ENCODE peak calls at places on chromosomes 5 and 9, in four cellular contexts. D is hepatic stellate cell, J is PC-3, L is T-helper 2 cell. B is an unnamed sample.

GRCh38 chr9:82148849-82149544 is 160.4 kb downstream of the SPATA31D1 start:
- DNase-seq in D (peak; percentile 21), J (no peak), L (no peak), B (no peak)

GRCh38 chr9:33233659-33234335 is 6.2 kb upstream of the SPINK4 start:
- DNase-seq in D (peak; percentile 78), J (peak; percentile 97), L (no peak), B (no peak)

GRCh38 chr5:137040641-137041340 is 458.3 kb downstream of the SPOCK1 start:
- DNase-seq in D (peak; percentile 28), J (no peak), L (no peak), B (no peak)

GRCh38 chr5:141618804-141619554 is at the start of gene DIAPH1:
- DNase-seq in D (peak; percentile 88), J (peak; percentile 92), L (peak; percentile 97), B (peak; percentile 95)

GRCh38 chr9:97640290-97640689 is 6.7 kb downstream of the NCBP1 start:
- DNase-seq in D (no peak), J (no peak), L (no peak), B (no peak)

GRCh38 chr9:85914108-85914507 is 26.8 kb upstream of the NAA35 start:
- DNase-seq in D (no peak), J (no peak), L (no peak), B (no peak)

GRCh38 chr5:5315068-5315835 is 107.2 kb upstream of the ICE1 start:
- DNase-seq in D (no peak), J (no peak), L (no peak), B (no peak)

GRCh38 chr5:157342822-157343402 is 77.0 kb downstream of the CYFIP2 start:
- DNase-seq in D (peak; percentile 51), J (peak; percentile 70), L (no peak), B (peak; percentile 23)

GRCh38 chr5:180294401-180294800 is 2.5 kb upstream of the MAPK9 start:
- DNase-seq in D (no peak), J (no peak), L (no peak), B (no peak)

GRCh38 chr5:6757414-6757969 is 44.3 kb downstream of the TENT4A start:
- DNase-seq in D (no peak), J (no peak), L (no peak), B (no peak)

GRCh38 chr5:131563434-131564228 is 71.4 kb downstream of the RAPGEF6 start:
- DNase-seq in D (no peak), J (no peak), L (no peak), B (peak; percentile 11)

GRCh38 chr9:121310571-121310970 is 42.6 kb downstream of the GSN start:
- DNase-seq in D (no peak), J (no peak), L (no peak), B (no peak)

GRCh38 chr9:95763983-95764382 is 111.5 kb upstream of the ERCC6L2 start:
- DNase-seq in D (no peak), J (no peak), L (no peak), B (no peak)

GRCh38 chr9:127165096-127165495 is 42.7 kb upstream of the ANGPTL2 start:
- DNase-seq in D (no peak), J (no peak), L (no peak), B (no peak)

GRCh38 chr5:8457187-8458037 is 588.5 kb downstream of the MTRR start:
- DNase-seq in D (peak; percentile 90), J (no peak), L (peak; percentile 78), B (peak; percentile 98)

GRCh38 chr9:19387317-19387716 is 7.3 kb upstream of the RPS6 start:
- DNase-seq in D (peak; percentile 37), J (no peak), L (no peak), B (no peak)

GRCh38 chr9:125993423-125993935 is 246.3 kb downstream of the PBX3 start:
- DNase-seq in D (no peak), J (no peak), L (no peak), B (no peak)

GRCh38 chr5:130151239-130151638 is 247.0 kb downstream of the CHSY3 start:
- DNase-seq in D (no peak), J (no peak), L (no peak), B (no peak)

GRCh38 chr9:22052376-22052945 is 43.4 kb upstream of the CDKN2B start:
- DNase-seq in D (peak; percentile 36), J (peak; percentile 98), L (no peak), B (peak; percentile 79)

GRCh38 chr9:83167126-83167525 is 104.2 kb upstream of the RASEF start:
- DNase-seq in D (no peak), J (peak; percentile 16), L (no peak), B (no peak)

GRCh38 chr9:130137870-130138653 is 34.1 kb upstream of the NCS1 start:
- DNase-seq in D (peak; percentile 94), J (no peak), L (no peak), B (peak; percentile 48)

GRCh38 chr5:158917731-158918130 is 182.0 kb downstream of the EBF1 start:
- DNase-seq in D (no peak), J (no peak), L (no peak), B (no peak)

GRCh38 chr5:54285573-54286124 is 24.7 kb downstream of the ARL15 start:
- DNase-seq in D (no peak), J (no peak), L (no peak), B (no peak)

GRCh38 chr9:119029876-119030275 is 339.4 kb downstream of the BRINP1 start:
- DNase-seq in D (no peak), J (no peak), L (no peak), B (no peak)

GRCh38 chr9:129839324-129840023 is 4.2 kb downstream of the USP20 start:
- DNase-seq in D (no peak), J (no peak), L (no peak), B (no peak)

GRCh38 chr5:99600952-99601351 is 672.1 kb upstream of the CHD1 start:
- DNase-seq in D (no peak), J (peak; percentile 55), L (no peak), B (no peak)

GRCh38 chr5:9776525-9776924 is 146.4 kb upstream of the TAS2R1 start:
- DNase-seq in D (no peak), J (peak; percentile 80), L (no peak), B (no peak)